ENCODE peak calls at places on chromosomes 3 and 15, in nine cellular contexts. One of them, this sample, is unnamed.

GRCh38 chr3:42036483-42036823 is 54.7 kb upstream of the TRAK1 start:
- DNase-seq in left ventricle myocardium superior: no peak
- DNase-seq in spleen: no peak
- DNase-seq in ELR: peak
- DNase-seq in EH: peak
- DNase-seq in stimulated activated CD4-positive, alpha-beta T cell treated with anti-CD3 and anti-CD28 coated beads, Interleukin-12 subunit alpha, Interleukin-12 subunit beta, amount 100 ng/mL, for 48 hours: no peak
- DNase-seq in NCI-H2029: peak
- DNase-seq in CD8-positive, alpha-beta memory T cell: no peak
- DNase-seq in BE2C: no peak
- DNase-seq in this sample: peak

GRCh38 chr15:67172172-67172571 is 82.3 kb downstream of the AAGAB start:
- DNase-seq in BE2C: no peak
- DNase-seq in spleen: no peak
- DNase-seq in left ventricle myocardium superior: peak
- DNase-seq in EH: no peak
- DNase-seq in CD8-positive, alpha-beta memory T cell: no peak
- DNase-seq in NCI-H2029: no peak
- DNase-seq in stimulated activated CD4-positive, alpha-beta T cell treated with anti-CD3 and anti-CD28 coated beads, Interleukin-12 subunit alpha, Interleukin-12 subunit beta, amount 100 ng/mL, for 48 hours: peak
- DNase-seq in ELR: peak
- DNase-seq in this sample: peak

GRCh38 chr3:170714151-170714550 is 128.3 kb upstream of the SLC7A14 start:
- DNase-seq in stimulated activated CD4-positive, alpha-beta T cell treated with anti-CD3 and anti-CD28 coated beads, Interleukin-12 subunit alpha, Interleukin-12 subunit beta, amount 100 ng/mL, for 48 hours: no peak
- DNase-seq in left ventricle myocardium superior: no peak
- DNase-seq in EH: peak
- DNase-seq in NCI-H2029: no peak
- DNase-seq in spleen: no peak
- DNase-seq in CD8-positive, alpha-beta memory T cell: no peak
- DNase-seq in ELR: peak
- DNase-seq in BE2C: no peak
- DNase-seq in this sample: peak

GRCh38 chr3:64995857-64996564 is 308.2 kb upstream of the ADAMTS9 start:
- DNase-seq in EH: no peak
- DNase-seq in stimulated activated CD4-positive, alpha-beta T cell treated with anti-CD3 and anti-CD28 coated beads, Interleukin-12 subunit alpha, Interleukin-12 subunit beta, amount 100 ng/mL, for 48 hours: no peak
- DNase-seq in CD8-positive, alpha-beta memory T cell: no peak
- DNase-seq in spleen: no peak
- DNase-seq in BE2C: no peak
- DNase-seq in ELR: no peak
- DNase-seq in left ventricle myocardium superior: no peak
- DNase-seq in NCI-H2029: no peak
- DNase-seq in this sample: no peak

GRCh38 chr3:186536883-186537553 is 7.2 kb downstream of the CRYGS start:
- DNase-seq in stimulated activated CD4-positive, alpha-beta T cell treated with anti-CD3 and anti-CD28 coated beads, Interleukin-12 subunit alpha, Interleukin-12 subunit beta, amount 100 ng/mL, for 48 hours: no peak
- DNase-seq in EH: peak
- DNase-seq in BE2C: peak
- DNase-seq in left ventricle myocardium superior: no peak
- DNase-seq in CD8-positive, alpha-beta memory T cell: no peak
- DNase-seq in NCI-H2029: no peak
- DNase-seq in ELR: no peak
- DNase-seq in spleen: no peak
- DNase-seq in this sample: peak

GRCh38 chr3:185815391-185816282 is 9.2 kb downstream of the IGF2BP2 start:
- DNase-seq in spleen: no peak
- DNase-seq in EH: peak
- DNase-seq in stimulated activated CD4-positive, alpha-beta T cell treated with anti-CD3 and anti-CD28 coated beads, Interleukin-12 subunit alpha, Interleukin-12 subunit beta, amount 100 ng/mL, for 48 hours: no peak
- DNase-seq in left ventricle myocardium superior: no peak
- DNase-seq in NCI-H2029: no peak
- DNase-seq in BE2C: no peak
- DNase-seq in ELR: peak
- DNase-seq in CD8-positive, alpha-beta memory T cell: no peak
- DNase-seq in this sample: peak

GRCh38 chr3:169243122-169243521 is 420.4 kb downstream of the MECOM start:
- DNase-seq in ELR: no peak
- DNase-seq in left ventricle myocardium superior: no peak
- DNase-seq in NCI-H2029: no peak
- DNase-seq in CD8-positive, alpha-beta memory T cell: no peak
- DNase-seq in EH: peak
- DNase-seq in BE2C: no peak
- DNase-seq in stimulated activated CD4-positive, alpha-beta T cell treated with anti-CD3 and anti-CD28 coated beads, Interleukin-12 subunit alpha, Interleukin-12 subunit beta, amount 100 ng/mL, for 48 hours: no peak
- DNase-seq in spleen: no peak
- DNase-seq in this sample: peak

GRCh38 chr15:71276355-71276665 is 161.0 kb downstream of the THSD4 start:
- DNase-seq in spleen: no peak
- DNase-seq in EH: no peak
- DNase-seq in BE2C: no peak
- DNase-seq in left ventricle myocardium superior: no peak
- DNase-seq in CD8-positive, alpha-beta memory T cell: no peak
- DNase-seq in stimulated activated CD4-positive, alpha-beta T cell treated with anti-CD3 and anti-CD28 coated beads, Interleukin-12 subunit alpha, Interleukin-12 subunit beta, amount 100 ng/mL, for 48 hours: no peak
- DNase-seq in NCI-H2029: no peak
- DNase-seq in ELR: no peak
- DNase-seq in this sample: no peak

This sample was measured in M059J.